ENCODE peak calls at places on chromosomes 7 and 10, in six cellular contexts. Z is HepG2, P is IMR-90, K is SK-N-SH, E is H1, T is GM12878. D is an unnamed sample.

GRCh38 chr7:12768948-12769347 is 81.5 kb downstream of the ARL4A start:
- DNase-seq in P (no peak), E (no peak), T (no peak), Z (no peak), K (no peak), D (no peak)

GRCh38 chr10:30671011-30671616 is 41.6 kb upstream of the LYZL2 start:
- DNase-seq in E (no peak), Z (peak), T (no peak), K (peak), P (peak), D (peak)

GRCh38 chr10:18044976-18045720 is 93.4 kb downstream of the SLC39A12 start:
- DNase-seq in E (no peak), T (no peak), K (no peak), Z (no peak), P (peak), D (no peak)

GRCh38 chr10:35219292-35219691 is 92.6 kb downstream of the CREM start:
- DNase-seq in K (no peak), Z (no peak), P (no peak), E (no peak), T (no peak), D (no peak)

GRCh38 chr10:5292196-5292735 is 72.5 kb upstream of the UCN3 start:
- DNase-seq in K (no peak), Z (no peak), E (no peak), T (no peak), P (no peak), D (no peak)

GRCh38 chr10:11177926-11178453 is 160.3 kb downstream of the CELF2 start:
- DNase-seq in Z (no peak), P (no peak), T (no peak), E (no peak), K (no peak), D (peak)

GRCh38 chr7:2947381-2947780 is 96.3 kb downstream of the CARD11 start:
- DNase-seq in E (no peak), T (no peak), P (no peak), Z (no peak), K (no peak), D (no peak)

GRCh38 chr10:12934777-12935176 is 66.7 kb downstream of the CCDC3 start:
- DNase-seq in P (peak), T (no peak), E (no peak), K (no peak), Z (no peak), D (no peak)

GRCh38 chr10:110893559-110894179 is 21.9 kb downstream of the PDCD4 start:
- DNase-seq in E (no peak), K (peak), T (no peak), P (peak), Z (peak), D (peak)

GRCh38 chr7:148286150-148286549 is 304.4 kb upstream of the C7orf33 start:
- DNase-seq in K (peak), P (no peak), Z (peak), E (no peak), T (no peak), D (peak)

GRCh38 chr7:12524794-12525386 is 45.6 kb upstream of the SCIN start:
- DNase-seq in K (peak), Z (peak), P (peak), E (no peak), T (peak), D (peak)

GRCh38 chr10:130195746-130196294 is 59.6 kb downstream of the GLRX3 start:
- DNase-seq in E (no peak), Z (no peak), T (no peak), K (no peak), P (no peak), D (no peak)

GRCh38 chr10:103207141-103207540 is 14.1 kb upstream of the NT5C2 start:
- DNase-seq in T (no peak), E (no peak), K (no peak), Z (no peak), P (no peak), D (no peak)

GRCh38 chr7:102189756-102190155 is 96.9 kb upstream of the SH2B2 start:
- DNase-seq in K (no peak), E (no peak), T (no peak), P (no peak), Z (no peak), D (no peak)

GRCh38 chr10:22410846-22411245 is 65.5 kb downstream of the SPAG6 start:
- DNase-seq in P (no peak), K (no peak), T (no peak), Z (no peak), E (no peak), D (no peak)

GRCh38 chr7:125423444-125424155 is 494.0 kb upstream of the POT1 start:
- DNase-seq in T (no peak), K (no peak), P (no peak), Z (no peak), E (no peak), D (no peak)

GRCh38 chr7:40412323-40412722 is 277.5 kb downstream of the SUGCT start:
- DNase-seq in T (no peak), E (no peak), K (no peak), Z (no peak), P (no peak), D (no peak)

GRCh38 chr7:82021713-82022112 is 251.9 kb upstream of the HGF start:
- DNase-seq in Z (no peak), E (no peak), T (no peak), K (no peak), P (no peak), D (no peak)

GRCh38 chr7:68697821-68698280 is 900.4 kb upstream of the AUTS2 start:
- DNase-seq in T (no peak), K (peak), Z (no peak), E (no peak), P (peak), D (no peak)

GRCh38 chr10:133390597-133391248 is 3.2 kb upstream of the MTG1 start:
- DNase-seq in T (no peak), Z (no peak), K (no peak), P (no peak), E (no peak), D (no peak)

GRCh38 chr7:132545756-132546155 is 30.5 kb downstream of the PLXNA4 start:
- DNase-seq in Z (no peak), P (no peak), K (no peak), E (no peak), T (no peak), D (no peak)

GRCh38 chr10:22252286-22252800 is 34.5 kb upstream of the EBLN1 start:
- DNase-seq in P (no peak), K (peak), T (no peak), E (no peak), Z (no peak), D (no peak)

GRCh38 chr7:78082556-78082955 is 284.0 kb downstream of the PHTF2 start:
- DNase-seq in P (no peak), K (no peak), T (no peak), E (no peak), Z (no peak), D (no peak)

GRCh38 chr10:33421789-33422188 is 87.3 kb upstream of the NRP1 start:
- DNase-seq in T (no peak), K (no peak), P (peak), Z (no peak), E (no peak), D (no peak)

GRCh38 chr7:42883950-42884349 is 27.9 kb downstream of the C7orf25 start:
- DNase-seq in Z (no peak), T (no peak), K (no peak), P (peak), E (no peak), D (no peak)
- TF ChIP-seq USF2 in Z (no peak), T (no peak), K (no peak), P (no peak), E (no peak), D (no peak)

GRCh38 chr7:157335256-157335655 is 1.5 kb upstream of the DNAJB6 start:
- DNase-seq in E (no peak), T (no peak), P (no peak), Z (no peak), K (no peak), D (no peak)

DNA sequence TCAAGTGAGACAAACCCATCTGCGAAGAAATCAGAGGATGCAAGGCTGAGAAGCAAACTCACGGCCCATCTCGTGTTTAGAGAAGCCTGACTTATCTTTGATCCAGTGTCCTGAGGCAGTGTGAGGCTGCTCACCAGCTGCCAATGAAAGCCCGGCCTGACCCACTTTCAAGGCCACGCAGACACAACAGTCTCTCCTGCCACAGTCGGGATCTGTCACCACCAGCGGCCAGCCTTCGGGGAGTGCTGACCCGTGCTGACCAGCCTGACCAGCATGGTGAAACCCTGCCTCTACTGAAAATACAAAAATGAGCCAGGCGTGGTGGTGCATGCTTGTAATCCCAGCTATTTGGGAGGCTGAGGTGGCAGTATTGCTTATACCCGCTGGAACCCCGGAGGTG is 7.4 kb upstream of the DNAJB6 start:
- DNase-seq in K (peak), Z (no peak), P (no peak), T (no peak), E (no peak), D (no peak)
- H2AFZ ChIP-seq in K (peak), Z (no peak), P (peak), T (no peak), E (peak), D (peak)

GRCh38 chr7:114988755-114989154 is 66.9 kb downstream of the MDFIC start:
- DNase-seq in K (no peak), T (no peak), Z (no peak), E (no peak), P (peak), D (no peak)
- TF ChIP-seq USF2 in K (no peak), T (no peak), Z (no peak), E (no peak), P (no peak), D (no peak)

GRCh38 chr7:41698114-41698513 is 4.8 kb downstream of the INHBA start:
- DNase-seq in E (no peak), K (no peak), P (peak), Z (no peak), T (no peak), D (no peak)

GRCh38 chr7:41698726-41699125 is 4.2 kb downstream of the INHBA start:
- DNase-seq in E (no peak), Z (no peak), K (no peak), T (no peak), P (peak), D (no peak)

GRCh38 chr7:41694490-41694889 is 8.4 kb downstream of the INHBA start:
- DNase-seq in K (no peak), T (no peak), P (peak), E (no peak), Z (no peak), D (no peak)

GRCh38 chr7:41695661-41696322 is 7.1 kb downstream of the INHBA start:
- DNase-seq in Z (no peak), E (no peak), P (peak), K (no peak), T (no peak), D (no peak)

GRCh38 chr7:41696323-41696916 is 6.5 kb downstream of the INHBA start:
- DNase-seq in E (peak), Z (peak), K (peak), P (peak), T (no peak), D (peak)
- H2AFZ ChIP-seq in E (peak), Z (no peak), K (no peak), P (peak), T (no peak), D (no peak)

GRCh38 chr7:86911703-86912102 is 147.8 kb downstream of the ELAPOR2 start:
- DNase-seq in E (no peak), T (no peak), Z (peak), K (no peak), P (no peak), D (no peak)

GRCh38 chr7:86914468-86915054 is 144.9 kb downstream of the ELAPOR2 start:
- DNase-seq in Z (peak), T (no peak), P (peak), E (no peak), K (no peak), D (peak)

GRCh38 chr7:86918245-86918644 is 141.2 kb downstream of the ELAPOR2 start:
- DNase-seq in E (no peak), P (no peak), K (no peak), Z (no peak), T (no peak), D (no peak)

GRCh38 chr7:86916277-86916825 is 143.1 kb downstream of the ELAPOR2 start:
- DNase-seq in E (no peak), K (no peak), T (no peak), P (no peak), Z (no peak), D (no peak)

GRCh38 chr7:86913709-86914108 is 145.7 kb downstream of the ELAPOR2 start:
- DNase-seq in Z (no peak), T (no peak), P (peak), E (no peak), K (peak), D (no peak)
- TF ChIP-seq USF2 in Z (no peak), T (no peak), P (no peak), E (no peak), K (no peak), D (no peak)

GRCh38 chr7:66050990-66051424 is 24.6 kb upstream of the ASL start:
- DNase-seq in T (no peak), K (no peak), P (peak), E (no peak), Z (peak), D (no peak)

GRCh38 chr7:66052447-66052846 is 23.2 kb upstream of the ASL start:
- DNase-seq in P (no peak), E (no peak), T (no peak), Z (no peak), K (no peak), D (no peak)

GRCh38 chr7:66050337-66050957 is 25.2 kb upstream of the ASL start:
- DNase-seq in E (no peak), Z (no peak), K (peak), T (no peak), P (no peak), D (no peak)

GRCh38 chr7:66055321-66055956 is 20.2 kb upstream of the ASL start:
- DNase-seq in E (no peak), K (no peak), T (peak), P (peak), Z (no peak), D (no peak)

DNA sequence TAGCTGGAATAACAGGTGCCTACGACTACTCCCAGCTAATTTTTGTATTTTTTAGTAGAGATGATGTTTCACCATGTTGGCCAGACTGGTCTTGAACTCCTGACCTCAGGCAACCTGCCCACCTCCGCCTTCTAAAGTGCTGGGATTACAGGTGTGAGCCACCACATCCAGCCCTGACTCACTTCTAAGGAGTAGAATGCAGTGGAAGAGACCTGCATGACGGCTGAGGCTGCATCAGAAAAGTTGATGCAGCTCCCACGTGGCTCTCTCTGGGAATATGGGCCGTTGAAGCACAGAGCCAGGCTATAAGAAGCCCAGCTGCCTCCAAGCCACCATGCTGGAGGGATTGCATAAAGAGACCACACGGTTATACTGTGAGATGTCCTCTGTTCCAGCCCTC is 21.6 kb upstream of the ASL start:
- DNase-seq in K (no peak), T (no peak), P (no peak), E (no peak), Z (no peak), D (no peak)
- H2AFZ ChIP-seq in K (no peak), T (peak), P (no peak), E (no peak), Z (no peak), D (peak)

DNA sequence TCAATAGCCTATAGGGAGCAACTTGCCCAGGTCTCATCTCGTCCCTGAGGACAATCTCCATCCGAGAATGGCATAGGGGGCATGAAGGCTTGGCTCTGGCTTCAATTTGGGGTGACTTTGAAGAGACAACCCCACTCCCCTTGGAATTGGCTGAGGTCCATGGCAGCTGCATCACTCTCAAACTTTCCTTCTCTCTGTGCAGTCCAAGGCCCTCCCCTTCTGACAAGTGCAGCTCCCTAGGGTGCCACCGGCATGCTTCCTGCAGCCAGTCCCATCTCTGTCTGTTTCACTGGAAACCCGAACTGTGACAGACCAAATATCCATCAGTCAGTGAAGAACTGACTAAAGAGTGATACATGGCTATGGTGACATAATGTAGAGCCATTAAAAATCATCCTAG is 12.4 kb downstream of the GDF2 start:
- DNase-seq in P (no peak), Z (no peak), T (no peak), E (no peak), K (no peak), D (no peak)
- TF ChIP-seq USF2 in P (no peak), Z (no peak), T (no peak), E (no peak), K (no peak), D (no peak)

GRCh38 chr10:71945819-71946474 is 18.2 kb upstream of the CHST3 start:
- DNase-seq in E (no peak), T (no peak), Z (no peak), P (no peak), K (no peak), D (no peak)
- H2AFZ ChIP-seq in E (no peak), T (no peak), Z (no peak), P (no peak), K (no peak), D (no peak)

GRCh38 chr7:484365-485101 is 35.1 kb downstream of the PDGFA start:
- DNase-seq in K (no peak), T (no peak), E (no peak), Z (peak), P (no peak), D (no peak)
- TF ChIP-seq USF2 in K (no peak), T (no peak), E (no peak), Z (no peak), P (no peak), D (no peak)

D was measured in K562.